ENCODE peak calls at places on chromosome 1, in four cellular contexts. One of them, this sample, is unnamed.

GRCh38 chr1:96918406-96918805 is 196.8 kb downstream of the PTBP2 start:
- DNase-seq in kidney: no peak
- DNase-seq in gastrocnemius medialis: no peak
- DNase-seq in K562: no peak
- DNase-seq in this sample: no peak

GRCh38 chr1:97144527-97144926 is 422.9 kb downstream of the PTBP2 start:
- DNase-seq in kidney: no peak
- DNase-seq in gastrocnemius medialis: no peak
- DNase-seq in K562: no peak
- DNase-seq in this sample: no peak

GRCh38 chr1:197171531-197171930 is 25.1 kb upstream of the ASPM start:
- DNase-seq in K562: no peak
- DNase-seq in gastrocnemius medialis: no peak
- DNase-seq in kidney: no peak
- DNase-seq in this sample: no peak

GRCh38 chr1:229171934-229172333 is 99.0 kb upstream of the RAB4A start:
- DNase-seq in K562: no peak
- DNase-seq in kidney: no peak
- DNase-seq in gastrocnemius medialis: no peak
- DNase-seq in this sample: no peak

GRCh38 chr1:151362308-151363155 is 10.0 kb downstream of the SELENBP1 start:
- DNase-seq in K562: no peak
- DNase-seq in kidney: no peak
- DNase-seq in gastrocnemius medialis: no peak
- DNase-seq in this sample: no peak

GRCh38 chr1:162854245-162854860 is 6.6 kb downstream of the CCDC190 start:
- DNase-seq in gastrocnemius medialis: peak; percentile 14
- DNase-seq in K562: peak; percentile 64
- DNase-seq in kidney: no peak
- DNase-seq in this sample: peak; percentile 47

GRCh38 chr1:98179159-98179558 is 258.3 kb upstream of the DPYD start:
- DNase-seq in kidney: no peak
- DNase-seq in K562: no peak
- DNase-seq in gastrocnemius medialis: no peak
- DNase-seq in this sample: no peak

GRCh38 chr1:8560611-8561544 is 243.0 kb downstream of the SLC45A1 start:
- DNase-seq in kidney: no peak
- DNase-seq in K562: peak; percentile 53
- DNase-seq in gastrocnemius medialis: no peak
- DNase-seq in this sample: no peak

GRCh38 chr1:27598902-27599528 is 4.9 kb downstream of the AHDC1 start:
- DNase-seq in gastrocnemius medialis: no peak
- DNase-seq in kidney: peak; percentile 88
- DNase-seq in K562: peak; percentile 79
- DNase-seq in this sample: peak; percentile 65

GRCh38 chr1:27601321-27601770 is 2.6 kb downstream of the AHDC1 start:
- DNase-seq in K562: no peak
- DNase-seq in gastrocnemius medialis: no peak
- DNase-seq in kidney: no peak
- DNase-seq in this sample: no peak

GRCh38 chr1:27599605-27600499 is 4.1 kb downstream of the AHDC1 start:
- DNase-seq in gastrocnemius medialis: no peak
- DNase-seq in K562: no peak
- DNase-seq in kidney: no peak
- DNase-seq in this sample: no peak

GRCh38 chr1:27601771-27602509 is 2.0 kb downstream of the AHDC1 start:
- DNase-seq in gastrocnemius medialis: peak; percentile 75
- DNase-seq in K562: no peak
- DNase-seq in kidney: peak; percentile 90
- DNase-seq in this sample: peak; percentile 55

DNA sequence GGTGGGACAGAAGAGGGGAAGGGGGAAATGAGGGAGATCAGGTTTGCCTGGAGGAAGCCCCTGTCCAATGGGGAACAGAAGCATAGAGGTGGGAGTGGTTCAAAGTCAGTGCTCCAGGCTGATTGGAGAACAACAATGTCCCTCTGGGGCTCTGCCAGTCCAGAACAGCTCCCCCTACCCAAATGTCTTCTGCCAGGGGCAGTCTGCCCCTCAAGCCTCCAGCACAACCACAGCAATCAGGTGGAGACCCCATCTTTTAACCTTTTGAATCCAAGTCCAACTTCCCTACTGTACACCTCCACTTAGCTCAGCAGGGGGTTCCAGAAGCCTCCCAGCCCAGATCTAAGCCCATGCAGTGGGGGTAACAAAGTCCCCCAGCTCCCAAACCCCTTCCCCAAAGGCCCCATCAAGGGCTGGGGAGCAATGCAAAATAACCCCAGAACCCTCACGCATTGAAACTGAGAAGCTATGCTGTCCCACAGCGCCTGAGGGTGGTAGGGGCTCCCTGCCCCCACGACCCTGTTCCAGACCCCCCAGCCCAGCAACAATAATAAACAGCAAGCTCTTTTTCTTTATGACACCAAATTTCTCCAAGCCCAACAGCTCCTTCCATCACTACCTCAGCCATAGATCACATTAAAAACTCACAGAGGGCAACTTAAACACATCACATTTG is 3.3 kb downstream of the AHDC1 start:
- DNase-seq in kidney: no peak
- DNase-seq in gastrocnemius medialis: no peak
- DNase-seq in K562: no peak
- DNase-seq in this sample: no peak
- TF ChIP-seq CTCF in kidney: no peak
- TF ChIP-seq CTCF in gastrocnemius medialis: no peak
- TF ChIP-seq CTCF in K562: no peak
- TF ChIP-seq CTCF in this sample: no peak

GRCh38 chr1:2863149-2863963 is 61.9 kb upstream of the TTC34 start:
- DNase-seq in gastrocnemius medialis: no peak
- DNase-seq in K562: no peak
- DNase-seq in kidney: peak; percentile 61
- DNase-seq in this sample: no peak

GRCh38 chr1:2861988-2862430 is 60.5 kb upstream of the TTC34 start:
- DNase-seq in kidney: peak; percentile 51
- DNase-seq in K562: no peak
- DNase-seq in gastrocnemius medialis: no peak
- DNase-seq in this sample: no peak

GRCh38 chr1:2864203-2864905 is 62.9 kb upstream of the TTC34 start:
- DNase-seq in gastrocnemius medialis: no peak
- DNase-seq in K562: no peak
- DNase-seq in kidney: peak; percentile 53
- DNase-seq in this sample: peak; percentile 3

GRCh38 chr1:2861143-2861987 is 59.9 kb upstream of the TTC34 start:
- DNase-seq in gastrocnemius medialis: no peak
- DNase-seq in K562: no peak
- DNase-seq in kidney: peak; percentile 54
- DNase-seq in this sample: no peak

GRCh38 chr1:2862441-2863148 is 61.1 kb upstream of the TTC34 start:
- DNase-seq in gastrocnemius medialis: no peak
- DNase-seq in K562: no peak
- DNase-seq in kidney: peak; percentile 30
- DNase-seq in this sample: no peak
- H3K9me3 ChIP-seq in gastrocnemius medialis: no peaks in the 10 kb centered on the region
- H3K9me3 ChIP-seq in K562: no peaks in the 10 kb centered on the region
- H3K9me3 ChIP-seq in kidney: no peaks in the 10 kb centered on the region
- H3K9me3 ChIP-seq in this sample: no peaks in the 10 kb centered on the region

GRCh38 chr1:70997793-70998192 is 49.8 kb downstream of the PTGER3 start:
- DNase-seq in gastrocnemius medialis: no peak
- DNase-seq in kidney: no peak
- DNase-seq in K562: no peak
- DNase-seq in this sample: no peak

GRCh38 chr1:70993841-70994240 is 53.8 kb downstream of the PTGER3 start:
- DNase-seq in K562: no peak
- DNase-seq in kidney: no peak
- DNase-seq in gastrocnemius medialis: no peak
- DNase-seq in this sample: no peak

GRCh38 chr1:70992521-70992920 is 55.1 kb downstream of the PTGER3 start:
- DNase-seq in K562: no peak
- DNase-seq in gastrocnemius medialis: no peak
- DNase-seq in kidney: no peak
- DNase-seq in this sample: no peak

GRCh38 chr1:70990460-70991253 is 57.0 kb downstream of the PTGER3 start:
- DNase-seq in K562: no peak
- DNase-seq in gastrocnemius medialis: no peak
- DNase-seq in kidney: no peak
- DNase-seq in this sample: no peak

GRCh38 chr1:70994753-70995152 is 52.9 kb downstream of the PTGER3 start:
- DNase-seq in gastrocnemius medialis: no peak
- DNase-seq in K562: no peak
- DNase-seq in kidney: no peak
- DNase-seq in this sample: no peak
- TF ChIP-seq CTCF in gastrocnemius medialis: no peak
- TF ChIP-seq CTCF in K562: no peak
- TF ChIP-seq CTCF in kidney: no peak
- TF ChIP-seq CTCF in this sample: no peak

DNA sequence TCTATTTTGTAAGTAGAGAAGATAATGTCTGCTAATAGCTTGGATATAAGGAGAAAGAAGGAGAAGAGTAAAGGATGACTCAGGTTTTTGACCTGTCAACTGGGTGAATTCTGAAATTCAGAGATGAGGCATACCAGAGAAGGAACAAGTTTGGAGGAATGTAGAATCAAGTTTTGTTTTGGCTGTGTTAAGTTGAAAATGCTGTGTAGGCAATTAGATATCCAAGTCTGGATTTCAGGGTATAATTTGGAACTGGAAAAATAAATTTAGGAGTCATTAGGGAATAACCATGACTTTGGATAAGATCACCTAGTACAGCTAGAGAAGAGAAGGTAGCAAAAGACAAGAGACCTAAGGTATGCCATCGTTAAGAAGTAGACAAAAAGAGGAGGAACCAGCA is 22.4 kb upstream of the GNG4 start:
- DNase-seq in K562: no peak
- DNase-seq in gastrocnemius medialis: no peak
- DNase-seq in kidney: no peak
- DNase-seq in this sample: no peak
- H3K9me3 ChIP-seq in K562: peaks cover 6% of the 10 kb centered on the region
- H3K9me3 ChIP-seq in gastrocnemius medialis: no peaks in the 10 kb centered on the region
- H3K9me3 ChIP-seq in kidney: peaks cover 3% of the 10 kb centered on the region
- H3K9me3 ChIP-seq in this sample: no peaks in the 10 kb centered on the region

DNA sequence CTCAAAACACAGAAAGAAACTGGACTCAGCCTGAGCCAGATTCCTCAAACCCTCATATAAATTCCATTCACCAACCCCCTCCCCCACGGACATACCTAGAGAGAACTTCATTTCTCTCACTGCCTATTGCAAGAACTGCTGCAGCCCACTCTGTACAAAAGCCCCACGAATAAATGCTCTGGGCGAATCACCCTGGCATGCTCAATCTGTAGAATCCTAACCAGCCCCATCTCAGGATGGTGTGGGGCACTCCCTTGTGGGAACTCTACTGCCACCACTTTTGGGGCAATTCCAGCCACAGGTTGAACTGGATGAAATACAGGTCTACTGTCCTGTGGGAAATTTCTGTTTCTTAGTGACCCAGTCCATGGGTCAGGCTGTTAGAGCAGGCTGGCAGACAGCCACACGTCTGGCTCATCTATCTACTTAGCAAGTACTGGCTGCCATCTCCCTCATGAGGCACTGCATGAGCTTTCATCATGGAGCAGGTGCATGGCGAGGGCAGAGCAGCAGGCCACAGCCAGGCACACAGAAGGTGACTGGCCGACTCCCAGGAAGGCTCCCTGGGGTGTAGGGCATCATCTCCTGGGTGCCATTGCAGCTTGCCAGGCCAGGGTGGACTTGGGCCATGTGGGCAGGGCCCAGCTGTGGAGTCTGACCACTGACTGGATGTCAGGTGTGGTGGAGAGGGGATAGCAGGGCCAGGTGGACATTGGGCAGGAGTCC is 1.6 kb upstream of the C1orf35 start:
- DNase-seq in K562: peak; percentile 4
- DNase-seq in gastrocnemius medialis: peak; percentile 63
- DNase-seq in kidney: peak; percentile 65
- DNase-seq in this sample: peak; percentile 18
- TF ChIP-seq CTCF in K562: no peak
- TF ChIP-seq CTCF in gastrocnemius medialis: no peak
- TF ChIP-seq CTCF in kidney: no peak
- TF ChIP-seq CTCF in this sample: no peak